ENCODE peak calls at places on chromosomes 12 and 14, in eight cellular contexts. E, F, D, Y, I, J, Z and T are unnamed samples. For H3K9me3, the result is how much of the 10 kb centered on the place peaks cover.

GRCh38 chr12:105433804-105434203 is 103.3 kb downstream of the C12orf75 start:
- DNase-seq in E (no peak), F (no peak), D (no peak), Y (no peak), I (no peak), J (peak), Z (no peak), T (no peak)

GRCh38 chr12:122505419-122506051 is 4.8 kb upstream of the ZCCHC8 start:
- DNase-seq in E (no peak), F (no peak), D (no peak), Y (no peak), I (no peak), J (no peak), Z (no peak), T (no peak)

GRCh38 chr14:106500571-106500970 is 974.2 kb downstream of the TMEM121 start:
- DNase-seq in E (no peak), F (no peak), D (no peak), Y (no peak), I (no peak), J (no peak), Z (no peak), T (no peak)

GRCh38 chr14:38605193-38606114 is 349.6 kb upstream of the CLEC14A start:
- DNase-seq in E (no peak), F (no peak), D (no peak), Y (no peak), I (no peak), J (peak), Z (no peak), T (no peak)

GRCh38 chr12:14514154-14514842 is 53.4 kb downstream of the PLBD1 start:
- DNase-seq in E (no peak), F (peak), D (peak), Y (no peak), I (no peak), J (peak), Z (no peak), T (no peak)

GRCh38 chr12:12686472-12686871 is 9.5 kb downstream of the GPR19 start:
- DNase-seq in E (no peak), F (no peak), D (no peak), Y (no peak), I (no peak), J (peak), Z (no peak), T (no peak)

GRCh38 chr12:10673660-10674384 is at the start of gene STYK1:
- DNase-seq in E (peak), F (peak), D (peak), Y (peak), I (no peak), J (peak), Z (peak), T (peak)

GRCh38 chr14:69096766-69097475 is 56.0 kb downstream of the DCAF5 start:
- DNase-seq in E (no peak), F (no peak), D (no peak), Y (no peak), I (no peak), J (no peak), Z (no peak), T (no peak)

GRCh38 chr14:43200519-43200918 is 1306.6 kb downstream of the FSCB start:
- DNase-seq in E (no peak), F (no peak), D (no peak), Y (no peak), I (no peak), J (no peak), Z (no peak), T (no peak)

DNA sequence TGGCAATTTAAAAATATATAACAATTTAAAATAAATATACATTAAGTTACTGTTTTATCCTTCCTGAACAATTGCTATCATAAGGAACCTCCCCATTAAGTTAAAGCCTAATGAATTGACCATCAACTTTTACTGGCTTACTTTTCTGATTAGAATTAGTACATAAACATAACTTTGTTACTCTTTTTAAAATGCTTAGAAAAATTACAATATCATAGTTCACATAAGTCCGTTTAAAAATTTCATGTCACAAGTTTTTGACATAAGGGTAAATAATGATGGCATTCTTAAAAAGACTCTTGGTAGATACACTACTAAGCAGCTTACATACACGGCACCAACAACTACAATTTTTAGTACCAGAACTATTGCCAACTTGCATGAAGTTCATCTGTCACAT is 1308.6 kb downstream of the FSCB start:
- DNase-seq in E (no peak), F (no peak), D (no peak), Y (no peak), I (no peak), J (no peak), Z (no peak), T (no peak)
- H3K9me3 ChIP-seq in E (under half), F (under half), D (under half), Y (under half), I (under half), J (under half), Z (under half), T (under half)

GRCh38 chr14:62003701-62004100 is 241.5 kb downstream of the SNAPC1 start:
- DNase-seq in E (no peak), F (no peak), D (no peak), Y (no peak), I (no peak), J (no peak), Z (no peak), T (no peak)

GRCh38 chr14:62002636-62003035 is 240.4 kb downstream of the SNAPC1 start:
- DNase-seq in E (no peak), F (no peak), D (no peak), Y (no peak), I (no peak), J (peak), Z (no peak), T (no peak)

GRCh38 chr14:62006116-62006737 is 244.0 kb downstream of the SNAPC1 start:
- DNase-seq in E (no peak), F (no peak), D (no peak), Y (no peak), I (no peak), J (peak), Z (no peak), T (no peak)

GRCh38 chr14:61997146-61997545 is 234.9 kb downstream of the SNAPC1 start:
- DNase-seq in E (no peak), F (no peak), D (no peak), Y (no peak), I (no peak), J (no peak), Z (no peak), T (no peak)

DNA sequence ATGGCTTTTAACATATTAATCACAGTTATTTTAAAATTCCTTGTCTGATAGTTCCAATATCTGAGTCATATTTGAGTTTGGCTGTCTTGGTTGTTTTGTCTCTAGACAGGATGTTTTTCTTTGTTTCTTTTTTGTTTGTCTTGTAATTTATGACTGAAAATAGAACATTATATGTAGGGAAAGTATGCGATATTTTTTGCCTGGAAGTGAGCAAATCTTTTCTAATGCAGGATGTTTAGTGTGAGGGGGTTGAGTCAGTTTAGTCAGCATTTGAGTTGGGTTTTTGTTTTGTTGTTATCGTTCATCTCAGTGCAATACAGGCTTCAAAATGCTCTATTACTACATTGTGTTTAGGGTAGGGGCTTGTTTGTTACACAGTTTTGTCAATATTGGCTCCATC is 239.8 kb downstream of the SNAPC1 start:
- DNase-seq in E (no peak), F (no peak), D (no peak), Y (no peak), I (no peak), J (no peak), Z (no peak), T (no peak)
- H3K27ac ChIP-seq in E (no peak), F (no peak), D (no peak), Y (no peak), I (no peak), J (peak), Z (no peak), T (no peak)

GRCh38 chr14:85308531-85309300 is 221.2 kb upstream of the FLRT2 start:
- DNase-seq in E (no peak), F (no peak), D (no peak), Y (no peak), I (no peak), J (no peak), Z (no peak), T (no peak)

GRCh38 chr14:85315290-85315689 is 214.7 kb upstream of the FLRT2 start:
- DNase-seq in E (no peak), F (no peak), D (no peak), Y (no peak), I (no peak), J (no peak), Z (no peak), T (no peak)

GRCh38 chr14:85313801-85314207 is 216.1 kb upstream of the FLRT2 start:
- DNase-seq in E (no peak), F (no peak), D (no peak), Y (no peak), I (no peak), J (peak), Z (no peak), T (no peak)

GRCh38 chr14:85315891-85316290 is 214.1 kb upstream of the FLRT2 start:
- DNase-seq in E (no peak), F (no peak), D (no peak), Y (no peak), I (no peak), J (peak), Z (no peak), T (no peak)

DNA sequence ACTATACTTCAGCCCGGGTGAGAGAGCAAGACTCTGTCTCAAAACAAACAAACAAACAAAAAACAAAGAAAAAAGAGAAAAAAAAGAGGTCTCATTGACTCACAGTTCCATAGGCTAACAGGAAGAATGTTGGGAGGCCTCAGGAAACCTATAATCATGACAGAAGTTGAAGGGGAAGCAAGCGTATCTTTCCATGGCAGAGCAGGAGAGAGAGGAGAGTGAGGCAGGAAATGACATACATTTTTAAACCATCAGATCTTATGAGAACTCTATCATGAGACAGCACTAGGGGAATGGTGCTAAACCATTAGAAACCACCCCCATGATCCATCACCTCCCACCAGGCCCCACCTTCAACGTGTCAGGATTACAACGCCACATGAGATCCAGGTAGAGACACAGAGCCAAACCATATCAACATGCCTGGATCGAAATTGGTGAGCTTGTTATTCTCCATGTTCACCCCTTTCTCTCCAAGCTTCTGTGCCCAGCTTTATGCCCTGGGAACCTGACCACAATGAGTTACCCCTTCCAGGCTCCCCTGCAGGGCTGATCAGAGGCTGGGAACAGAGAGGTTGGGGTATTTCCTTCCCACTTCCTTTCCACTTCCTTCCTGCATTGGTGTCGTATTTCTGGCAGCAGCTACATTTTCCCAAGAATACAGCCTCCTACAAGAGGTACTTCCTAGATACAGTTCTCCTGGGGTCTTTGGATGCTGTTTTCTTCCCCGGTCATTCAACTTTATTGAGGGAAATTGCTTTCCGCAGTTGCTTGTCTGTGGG is 219.3 kb upstream of the FLRT2 start:
- DNase-seq in E (no peak), F (no peak), D (no peak), Y (no peak), I (no peak), J (no peak), Z (no peak), T (no peak)
- H3K9me3 ChIP-seq in E (under half), F (under half), D (under half), Y (under half), I (under half), J (under half), Z (under half), T (under half)

GRCh38 chr14:80629606-80630005 is 311.9 kb downstream of the CEP128 start:
- DNase-seq in E (no peak), F (no peak), D (no peak), Y (no peak), I (no peak), J (peak), Z (no peak), T (no peak)

GRCh38 chr14:80621701-80622100 is 319.8 kb downstream of the CEP128 start:
- DNase-seq in E (no peak), F (no peak), D (no peak), Y (no peak), I (no peak), J (peak), Z (no peak), T (no peak)

GRCh38 chr14:80628547-80628946 is 313.0 kb downstream of the CEP128 start:
- DNase-seq in E (no peak), F (no peak), D (peak), Y (no peak), I (peak), J (no peak), Z (no peak), T (no peak)

GRCh38 chr14:80618751-80619329 is 322.7 kb downstream of the CEP128 start:
- DNase-seq in E (no peak), F (no peak), D (no peak), Y (no peak), I (no peak), J (no peak), Z (no peak), T (no peak)

GRCh38 chr14:80624581-80624980 is 317.0 kb downstream of the CEP128 start:
- DNase-seq in E (no peak), F (no peak), D (no peak), Y (no peak), I (no peak), J (no peak), Z (no peak), T (no peak)
- H3K27ac ChIP-seq in E (no peak), F (no peak), D (no peak), Y (no peak), I (no peak), J (no peak), Z (no peak), T (no peak)

GRCh38 chr14:79500489-79500888 is 710.8 kb downstream of the DIO2 start:
- DNase-seq in E (no peak), F (no peak), D (no peak), Y (no peak), I (no peak), J (no peak), Z (no peak), T (no peak)

GRCh38 chr14:79502101-79502750 is 709.1 kb downstream of the DIO2 start:
- DNase-seq in E (no peak), F (no peak), D (no peak), Y (no peak), I (no peak), J (no peak), Z (no peak), T (no peak)

GRCh38 chr14:79491161-79491560 is 720.1 kb downstream of the DIO2 start:
- DNase-seq in E (no peak), F (no peak), D (no peak), Y (no peak), I (no peak), J (no peak), Z (no peak), T (no peak)

GRCh38 chr14:79493081-79493652 is 718.1 kb downstream of the DIO2 start:
- DNase-seq in E (no peak), F (no peak), D (no peak), Y (no peak), I (no peak), J (no peak), Z (no peak), T (no peak)

GRCh38 chr14:79496701-79497100 is 714.6 kb downstream of the DIO2 start:
- DNase-seq in E (no peak), F (no peak), D (no peak), Y (no peak), I (no peak), J (no peak), Z (no peak), T (no peak)
- H3K9me3 ChIP-seq in E (under half), F (under half), D (under half), Y (under half), I (under half), J (under half), Z (under half), T (under half)

DNA sequence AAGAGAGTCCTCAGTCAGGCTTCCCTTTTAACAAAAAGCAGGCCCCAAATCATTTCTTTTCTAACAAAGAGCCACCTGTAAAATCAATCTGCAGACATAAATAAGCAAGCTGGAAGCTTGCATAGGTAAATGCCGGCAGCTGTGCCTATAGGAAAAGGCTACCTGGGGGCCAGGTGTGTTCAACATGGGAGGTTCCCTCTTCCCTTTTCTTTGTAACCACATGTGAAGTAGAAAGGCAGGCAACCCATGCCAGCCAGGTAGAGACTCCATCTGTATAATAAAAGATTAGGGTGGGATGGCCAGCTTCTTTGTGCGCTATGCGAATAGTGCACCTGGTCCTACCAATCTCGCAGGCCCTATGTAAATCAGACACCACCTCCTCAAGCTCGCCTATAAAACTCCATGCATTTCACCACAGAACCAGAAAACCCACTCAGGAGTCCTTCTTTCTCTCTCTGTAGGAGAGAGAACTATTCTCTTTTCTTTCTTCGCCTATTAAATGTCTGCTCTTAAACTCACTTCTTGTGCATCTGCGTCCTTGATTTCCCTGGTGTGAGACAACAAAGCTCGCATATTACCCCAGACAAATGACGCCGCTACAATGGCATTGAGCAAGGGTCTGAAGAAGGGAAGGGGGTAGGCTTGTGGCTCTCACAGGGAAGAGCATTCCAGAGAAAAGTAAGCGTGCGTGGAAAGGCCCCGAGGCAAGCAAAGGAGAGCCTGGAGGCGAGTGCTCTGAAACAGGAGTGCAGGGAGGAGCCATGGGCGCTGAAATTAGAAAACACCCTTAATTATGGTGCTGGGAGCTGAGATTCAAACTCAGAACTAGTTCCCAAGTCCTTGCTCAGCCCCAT is 67.2 kb downstream of the TTC9 start:
- DNase-seq in E (no peak), F (no peak), D (no peak), Y (no peak), I (no peak), J (no peak), Z (no peak), T (no peak)
- H3K27ac ChIP-seq in E (no peak), F (no peak), D (no peak), Y (no peak), I (no peak), J (no peak), Z (no peak), T (no peak)

GRCh38 chr12:38053113-38053512 is 263.5 kb upstream of the ALG10B start:
- DNase-seq in E (no peak), F (no peak), D (no peak), Y (no peak), I (no peak), J (no peak), Z (no peak), T (no peak)

GRCh38 chr12:38053655-38054464 is 262.7 kb upstream of the ALG10B start:
- DNase-seq in E (no peak), F (peak), D (peak), Y (peak), I (peak), J (peak), Z (no peak), T (peak)

DNA sequence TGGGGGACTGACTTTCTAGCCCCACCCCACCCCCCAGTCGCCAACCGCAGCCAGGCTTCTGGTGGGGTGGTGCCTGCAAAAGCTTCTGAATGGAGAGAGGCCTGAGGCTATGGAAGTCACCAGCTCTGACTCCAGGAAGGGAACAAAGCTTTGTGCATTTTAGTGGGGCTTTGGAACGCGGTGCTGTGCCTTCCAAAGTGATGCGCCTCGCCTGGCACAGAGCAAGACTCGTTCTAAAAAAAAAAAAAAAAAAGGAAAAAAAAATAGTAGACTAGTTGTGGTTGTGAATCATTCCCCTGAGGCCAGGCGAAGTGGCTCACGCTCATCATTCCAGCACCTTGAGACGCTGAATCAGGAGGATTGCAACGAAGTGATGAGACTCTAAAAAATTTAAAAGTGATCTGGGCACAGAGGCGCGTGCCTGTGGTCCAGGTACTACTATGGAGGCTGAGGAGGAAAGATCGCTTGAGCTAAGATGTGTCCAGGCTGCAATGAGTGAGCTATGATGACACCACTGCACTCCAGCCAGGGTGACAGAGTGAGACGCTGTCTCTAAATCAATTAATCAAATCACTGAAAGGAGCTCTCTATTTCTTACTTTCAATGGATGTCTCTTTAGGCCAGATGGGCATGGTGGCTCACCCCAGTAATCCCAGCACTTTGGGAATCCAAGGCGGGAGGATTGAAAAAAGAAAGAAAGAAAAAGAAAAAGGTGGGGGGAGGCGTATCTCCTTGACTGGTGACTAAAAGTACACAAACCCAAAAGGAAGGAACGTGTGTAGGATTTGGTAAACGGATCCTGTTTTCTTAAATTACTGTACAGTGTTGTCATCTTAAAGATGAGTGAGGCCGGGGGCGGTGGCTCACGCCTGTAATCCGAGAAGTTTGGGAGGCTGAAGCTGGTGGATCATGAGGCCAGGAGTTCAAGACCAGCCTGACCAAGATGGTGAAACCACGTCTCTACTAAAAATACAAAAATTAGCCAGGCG is 259.6 kb upstream of the ALG10B start:
- DNase-seq in E (no peak), F (peak), D (no peak), Y (no peak), I (no peak), J (peak), Z (no peak), T (no peak)
- H3K9me3 ChIP-seq in E (under half), F (under half), D (under half), Y (under half), I (under half), J (under half), Z (under half), T (under half)